ENCODE peak calls at places on chromosomes 4 and X, in seven cellular contexts. V is activated T-cell treated with anti-CD3 and anti-CD28 coated beads for 24 hours; T is stimulated activated CD8-positive, alpha-beta memory T cell treated with anti-CD3 and anti-CD28 coated beads, Interleukin-2, amount 100 ng/mL, for 1 hour; R is fibroblast of lung; X is memory B cell; C is aorta; K is GM10248. O is an unnamed sample.

GRCh38 chr4:133638702-133639101 is 489.6 kb downstream of the PCDH10 start:
- DNase-seq in V (no peak), T (no peak), R (no peak), X (no peak), C (no peak), K (no peak), O (no peak)

GRCh38 chr4:186271279-186271678 is 5.3 kb downstream of the F11 start:
- DNase-seq in V (no peak), T (no peak), R (no peak), X (no peak), C (no peak), K (no peak), O (no peak)

GRCh38 chr4:54440394-54441223 is 211.5 kb downstream of the PDGFRA start:
- DNase-seq in V (no peak), T (no peak), R (peak), X (no peak), C (no peak), K (peak), O (no peak)

GRCh38 chr4:8179771-8180170 is 19.3 kb upstream of the SH3TC1 start:
- DNase-seq in V (no peak), T (no peak), R (no peak), X (no peak), C (no peak), K (no peak), O (no peak)

GRCh38 chrX:5916945-5917344 is 311.7 kb downstream of the NLGN4X start:
- DNase-seq in V (no peak), T (no peak), R (no peak), X (no peak), C (no peak), K (no peak), O (no peak)

GRCh38 chr4:180449395-180449956 is 1793.7 kb upstream of the TENM3 start:
- DNase-seq in V (no peak), T (no peak), R (peak), X (no peak), C (no peak), K (peak), O (no peak)

GRCh38 chr4:146844761-146845160 is 100.9 kb downstream of the TTC29 start:
- DNase-seq in V (no peak), T (no peak), R (no peak), X (no peak), C (no peak), K (no peak), O (no peak)

GRCh38 chrX:46757593-46757992 is 1.3 kb downstream of the SLC9A7 start:
- DNase-seq in V (no peak), T (no peak), R (peak), X (no peak), C (no peak), K (no peak), O (no peak)

GRCh38 chr4:22897520-22898108 is 204.9 kb downstream of the GBA3 start:
- DNase-seq in V (no peak), T (no peak), R (peak), X (no peak), C (no peak), K (peak), O (no peak)